ENCODE peak calls at places on chromosomes 11 and 22, in seven cellular contexts. T, C, M, H, S, J and Y are unnamed samples.
A peak's percentile ranks its signal among the peaks of the same experiment; 100 is the strongest.

GRCh38 chr11:116972692-116973091 is 125.5 kb downstream of the SIK3 start:
- DNase-seq in T (no peak), H (no peak), M (peak; percentile 13), J (no peak), S (no peak), C (no peak), Y (no peak)

GRCh38 chr22:22684605-22685561 is 40.5 kb downstream of the GGTLC2 start:
- DNase-seq in T (peak; percentile 77), J (no peak), S (no peak), C (peak; percentile 66), H (no peak), M (peak; percentile 46), Y (peak; percentile 68)

GRCh38 chr11:69064394-69064957 is 15.7 kb downstream of the TPCN2 start:
- DNase-seq in C (no peak), T (no peak), H (no peak), J (no peak), S (no peak), M (no peak), Y (no peak)

GRCh38 chr11:2186669-2187266 is 15.2 kb upstream of the TH start:
- DNase-seq in H (peak; percentile 51), T (peak; percentile 46), C (peak; percentile 69), S (peak; percentile 59), J (no peak), M (peak; percentile 59), Y (peak; percentile 56)

GRCh38 chr11:26143553-26144308 is 188.2 kb upstream of the ANO3 start:
- DNase-seq in J (no peak), T (no peak), C (no peak), S (no peak), M (no peak), H (no peak), Y (no peak)

GRCh38 chr11:61871158-61871597 is 20.2 kb downstream of the FADS3 start:
- DNase-seq in H (peak; percentile 43), J (no peak), C (peak; percentile 94), S (peak; percentile 64), M (peak; percentile 91), T (peak; percentile 88), Y (peak; percentile 92)

GRCh38 chr11:97610000-97610399 is 1220.2 kb downstream of the JRKL start:
- DNase-seq in J (no peak), C (no peak), H (no peak), M (no peak), T (no peak), S (no peak), Y (peak; percentile 18)

GRCh38 chr22:22903355-22903777 is 15.8 kb downstream of the IGLL5 start:
- DNase-seq in J (no peak), T (peak; percentile 59), C (no peak), M (no peak), S (no peak), H (no peak), Y (no peak)

GRCh38 chr11:132064987-132065620 is 694.7 kb downstream of the NTM start:
- DNase-seq in M (no peak), T (no peak), J (no peak), S (no peak), H (no peak), C (no peak), Y (no peak)

GRCh38 chr22:41641854-41642253 is 20.8 kb downstream of the XRCC6 start:
- DNase-seq in M (no peak), T (no peak), C (no peak), H (no peak), J (no peak), S (no peak), Y (no peak)

GRCh38 chr22:24697141-24697540 is 77.4 kb downstream of the PIWIL3 start:
- DNase-seq in C (no peak), T (no peak), S (no peak), J (no peak), H (no peak), M (peak; percentile 5), Y (no peak)

GRCh38 chr11:60767388-60767811 is 10.7 kb downstream of the MS4A15 start:
- DNase-seq in T (peak; percentile 91), C (peak; percentile 90), J (no peak), H (peak; percentile 12), S (no peak), M (no peak), Y (peak; percentile 79)

GRCh38 chr11:75276696-75277095 is 36.1 kb downstream of the TPBGL start:
- DNase-seq in H (no peak), M (no peak), J (no peak), T (no peak), C (no peak), S (no peak), Y (no peak)

GRCh38 chr11:134069426-134069921 is 602 bp downstream of the JAM3 start:
- DNase-seq in T (no peak), S (no peak), J (no peak), M (peak; percentile 50), H (no peak), C (no peak), Y (peak; percentile 52)

GRCh38 chr11:102620858-102621561 is 4.1 kb downstream of the MMP20 start:
- DNase-seq in C (no peak), H (no peak), T (no peak), S (no peak), J (no peak), M (no peak), Y (no peak)

GRCh38 chr11:122788781-122789535 is 49.3 kb upstream of the CRTAM start:
- DNase-seq in H (no peak), S (no peak), J (no peak), M (peak; percentile 23), C (no peak), T (no peak), Y (no peak)

GRCh38 chr11:122791411-122791810 is 46.9 kb upstream of the CRTAM start:
- DNase-seq in J (no peak), T (no peak), M (no peak), H (no peak), S (no peak), C (no peak), Y (no peak)

GRCh38 chr11:122793500-122793899 is 44.8 kb upstream of the CRTAM start:
- DNase-seq in H (no peak), J (no peak), M (no peak), C (no peak), T (no peak), S (no peak), Y (no peak)

GRCh38 chr11:122789916-122790315 is 48.4 kb upstream of the CRTAM start:
- DNase-seq in H (no peak), S (no peak), J (no peak), C (no peak), M (no peak), T (no peak), Y (no peak)

GRCh38 chr11:122791836-122792235 is 46.5 kb upstream of the CRTAM start:
- DNase-seq in C (no peak), S (no peak), J (no peak), M (no peak), H (no peak), T (no peak), Y (no peak)
- TF ChIP-seq SP1 in C (no peak), S (no peak), J (no peak), M (no peak), H (no peak), T (no peak), Y (no peak)

DNA sequence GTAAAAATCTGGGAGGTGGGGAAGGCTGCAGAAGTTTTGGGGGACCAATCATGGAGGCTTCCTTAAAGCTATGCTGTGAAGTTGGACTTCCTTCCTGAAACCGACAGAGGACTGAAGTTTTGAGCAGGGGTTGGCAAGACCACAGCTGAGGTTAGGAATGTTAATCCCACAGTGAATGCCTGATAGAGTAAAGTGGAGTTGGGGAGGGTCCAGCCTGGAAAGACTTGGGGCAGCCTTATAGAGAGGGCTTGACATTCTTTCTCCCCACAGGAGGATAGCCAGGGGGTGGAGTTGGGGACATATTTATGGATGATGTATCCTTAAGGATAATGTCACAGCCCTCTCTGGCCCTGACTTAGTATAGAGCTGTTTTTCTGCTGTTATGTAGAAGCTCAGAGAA is 317.5 kb downstream of the MIAT start:
- DNase-seq in M (no peak), S (no peak), C (no peak), T (no peak), H (no peak), J (no peak), Y (no peak)
- TF ChIP-seq SP1 in M (no peak), S (no peak), C (no peak), T (no peak), H (no peak), J (no peak), Y (no peak)

GRCh38 chr11:83521647-83522596 is 235.8 kb upstream of the CCDC90B start:
- DNase-seq in J (no peak), H (no peak), C (no peak), S (peak; percentile 15), T (no peak), M (peak; percentile 10), Y (peak; percentile 38)
- TF ChIP-seq SP1 in J (no peak), H (no peak), C (no peak), S (no peak), T (no peak), M (no peak), Y (no peak)

DNA sequence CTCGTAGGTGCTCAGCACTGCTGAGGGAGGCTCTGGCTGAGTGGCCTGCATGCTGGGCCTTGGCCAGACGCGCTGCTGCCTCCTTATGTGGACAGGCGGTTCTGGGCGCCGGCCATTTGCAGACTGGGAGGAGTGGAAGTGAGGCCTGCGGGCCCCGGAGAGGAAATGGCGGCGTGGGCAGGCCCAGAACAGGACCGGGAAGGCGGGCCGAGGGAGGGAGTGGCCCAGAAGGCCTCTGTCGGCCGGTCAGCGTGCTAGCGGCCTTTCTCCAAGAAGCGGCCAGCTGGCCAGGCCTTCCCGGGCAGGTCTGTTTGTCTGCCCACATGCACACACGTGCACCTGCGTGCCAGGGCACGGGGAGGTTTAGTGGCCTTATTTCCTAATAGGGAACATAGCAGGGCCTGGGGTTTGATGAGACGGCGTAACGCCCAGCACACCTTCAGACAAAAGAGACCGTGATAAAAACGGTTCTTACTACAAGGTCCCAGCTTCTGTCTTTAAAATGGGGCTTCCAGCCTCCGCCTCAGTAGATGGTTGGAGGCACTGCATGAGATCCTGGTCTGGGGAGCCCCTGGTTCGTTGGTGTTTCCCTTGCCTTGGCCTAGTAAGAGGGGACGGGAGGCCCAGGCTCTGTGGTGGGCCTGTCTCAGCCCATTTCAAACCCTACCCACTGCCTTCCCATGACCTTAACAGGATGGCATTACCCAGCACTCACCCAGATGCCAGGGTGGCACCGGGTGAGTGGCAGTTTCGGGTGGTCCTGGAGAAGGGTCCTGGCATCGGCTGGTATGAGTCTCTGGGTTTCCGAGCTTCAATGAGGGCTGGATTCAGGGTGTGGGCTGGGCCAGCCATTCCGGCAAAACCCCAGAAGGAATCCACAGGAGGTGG is 65.1 kb upstream of the PPARA start:
- DNase-seq in H (no peak), J (no peak), C (no peak), T (peak; percentile 57), M (no peak), S (no peak), Y (no peak)
- TF ChIP-seq SP1 in H (no peak), J (no peak), C (no peak), T (no peak), M (no peak), S (no peak), Y (no peak)

GRCh38 chr11:112345708-112346107 is 85.0 kb upstream of the PLET1 start:
- DNase-seq in H (no peak), J (no peak), C (peak; percentile 54), T (peak; percentile 18), S (no peak), M (peak; percentile 37), Y (peak; percentile 42)
- TF ChIP-seq SP1 in H (no peak), J (no peak), C (no peak), T (no peak), S (no peak), M (no peak), Y (no peak)

GRCh38 chr11:44987506-44987905 is 36.8 kb upstream of the TP53I11 start:
- DNase-seq in M (no peak), S (no peak), J (no peak), T (no peak), C (no peak), H (no peak), Y (no peak)
- TF ChIP-seq SP1 in M (no peak), S (no peak), J (no peak), T (no peak), C (no peak), H (no peak), Y (no peak)